ENCODE peak calls at places on chromosomes 3 and 15, in five cellular contexts. One of them, this sample, is unnamed.

GRCh38 chr15:71773206-71773859 is 37.0 kb upstream of the NR2E3 start:
- DNase-seq in HFFc6: no peak
- DNase-seq in hypothalamus: no peak
- DNase-seq in Daoy: no peak
- DNase-seq in CD4-positive, CD25-positive, alpha-beta regulatory T cell: no peak
- DNase-seq in this sample: no peak

GRCh38 chr3:178382388-178383061 is 153.7 kb upstream of the KCNMB2 start:
- DNase-seq in Daoy: peak
- DNase-seq in CD4-positive, CD25-positive, alpha-beta regulatory T cell: no peak
- DNase-seq in hypothalamus: no peak
- DNase-seq in HFFc6: peak
- DNase-seq in this sample: no peak

GRCh38 chr3:135895106-135895733 is 70.3 kb upstream of the PPP2R3A start:
- DNase-seq in HFFc6: peak
- DNase-seq in hypothalamus: peak
- DNase-seq in CD4-positive, CD25-positive, alpha-beta regulatory T cell: peak
- DNase-seq in Daoy: peak
- DNase-seq in this sample: peak

GRCh38 chr3:141726483-141726882 is 11.6 kb upstream of the RNF7 start:
- DNase-seq in CD4-positive, CD25-positive, alpha-beta regulatory T cell: no peak
- DNase-seq in hypothalamus: no peak
- DNase-seq in HFFc6: no peak
- DNase-seq in Daoy: no peak
- DNase-seq in this sample: no peak

GRCh38 chr15:20409247-20409646 is 132.4 kb downstream of the GOLGA6L6 start:
- DNase-seq in Daoy: no peak
- DNase-seq in HFFc6: no peak
- DNase-seq in hypothalamus: no peak
- DNase-seq in CD4-positive, CD25-positive, alpha-beta regulatory T cell: no peak
- DNase-seq in this sample: no peak

GRCh38 chr15:39586387-39587171 is 5.7 kb downstream of the THBS1 start:
- DNase-seq in HFFc6: peak
- DNase-seq in CD4-positive, CD25-positive, alpha-beta regulatory T cell: no peak
- DNase-seq in Daoy: peak
- DNase-seq in hypothalamus: no peak
- DNase-seq in this sample: no peak

GRCh38 chr15:81349271-81349670 is 24.7 kb downstream of the TMC3 start:
- DNase-seq in hypothalamus: no peak
- DNase-seq in HFFc6: no peak
- DNase-seq in CD4-positive, CD25-positive, alpha-beta regulatory T cell: no peak
- DNase-seq in Daoy: no peak
- DNase-seq in this sample: no peak

GRCh38 chr15:39310633-39311032 is 270.2 kb upstream of the THBS1 start:
- DNase-seq in hypothalamus: no peak
- DNase-seq in CD4-positive, CD25-positive, alpha-beta regulatory T cell: no peak
- DNase-seq in Daoy: no peak
- DNase-seq in HFFc6: peak
- DNase-seq in this sample: no peak

GRCh38 chr3:56916697-56917336 is 115.1 kb upstream of the ARHGEF3 start:
- DNase-seq in hypothalamus: no peak
- DNase-seq in CD4-positive, CD25-positive, alpha-beta regulatory T cell: no peak
- DNase-seq in Daoy: no peak
- DNase-seq in HFFc6: no peak
- DNase-seq in this sample: no peak

This sample was measured in islet precursor cell.